ENCODE peak calls at places on chromosomes 4 and X, in five cellular contexts. T is lung, F is ovary, D is fibroblast of lung, N is Peyer's patch. I is an unnamed sample.

GRCh38 chr4:108493596-108493931 is 126.8 kb upstream of the RPL34 start:
- DNase-seq in T (no peak), F (no peak), D (no peak), N (no peak), I (no peak)

GRCh38 chr4:68176500-68176899 is 46.8 kb upstream of the TMPRSS11F start:
- DNase-seq in T (no peak), F (no peak), D (no peak), N (no peak), I (no peak)

GRCh38 chrX:9102956-9103355 is 69.0 kb upstream of the FAM9B start:
- DNase-seq in T (no peak), F (no peak), D (no peak), N (no peak), I (no peak)

GRCh38 chr4:34766935-34767859 is 1477.1 kb downstream of the ARAP2 start:
- DNase-seq in T (no peak), F (no peak), D (no peak), N (no peak), I (peak; percentile 1)

GRCh38 chrX:119398587-119398973 is 556 bp upstream of the SLC25A43 start:
- DNase-seq in T (no peak), F (no peak), D (peak; percentile 7), N (peak; percentile 57), I (no peak)

GRCh38 chrX:20144491-20144890 is 2.9 kb upstream of the EIF1AX start:
- DNase-seq in T (no peak), F (no peak), D (peak; percentile 63), N (no peak), I (peak; percentile 69)

GRCh38 chr4:80058740-80059139 is 14.3 kb downstream of the ANTXR2 start:
- DNase-seq in T (no peak), F (no peak), D (no peak), N (no peak), I (peak; percentile 27)

GRCh38 chrX:153966283-153966688 is 5.3 kb downstream of the HCFC1 start:
- DNase-seq in T (no peak), F (no peak), D (peak; percentile 69), N (no peak), I (no peak)

GRCh38 chrX:115067812-115068211 is 50.4 kb upstream of the IL13RA2 start:
- DNase-seq in T (no peak), F (no peak), D (no peak), N (no peak), I (no peak)

GRCh38 chr4:165325732-165326512 is 1.5 kb upstream of the MSMO1 start:
- DNase-seq in T (no peak), F (no peak), D (peak; percentile 95), N (peak; percentile 68), I (peak; percentile 95)

GRCh38 chr4:189304179-189304578 is 636.5 kb upstream of the FRG1 start:
- DNase-seq in T (no peak), F (no peak), D (no peak), N (no peak), I (peak; percentile 40)

GRCh38 chrX:13697440-13697839 is 8.5 kb downstream of the RAB9A start:
- DNase-seq in T (no peak), F (no peak), D (no peak), N (no peak), I (no peak)

GRCh38 chr4:30720656-30721352 is 635 bp downstream of the PCDH7 start:
- DNase-seq in T (no peak), F (peak; percentile 38), D (peak; percentile 69), N (no peak), I (no peak)

GRCh38 chrX:9465380-9466114 is 689 bp downstream of the TBL1X start:
- DNase-seq in T (no peak), F (peak; percentile 45), D (peak; percentile 10), N (peak; percentile 52), I (no peak)

GRCh38 chr4:83867221-83867620 is 331.3 kb downstream of the GPAT3 start:
- DNase-seq in T (no peak), F (no peak), D (peak; percentile 55), N (no peak), I (no peak)

GRCh38 chr4:137156054-137156453 is 376.2 kb downstream of the PCDH18 start:
- DNase-seq in T (no peak), F (no peak), D (peak; percentile 79), N (no peak), I (peak; percentile 30)

GRCh38 chr4:121472937-121473721 is 92.3 kb upstream of the QRFPR start:
- DNase-seq in T (no peak), F (no peak), D (no peak), N (no peak), I (no peak)

GRCh38 chrX:261167-261857 is 19.9 kb upstream of the PLCXD1 start:
- DNase-seq in T (no peak), F (peak; percentile 43), D (peak; percentile 46), N (peak; percentile 35), I (peak; percentile 33)

GRCh38 chr4:105196523-105197145 is 50.0 kb downstream of the TET2 start:
- DNase-seq in T (no peak), F (no peak), D (peak; percentile 16), N (no peak), I (peak; percentile 34)

GRCh38 chrX:12946838-12947544 is 27.9 kb upstream of the TMSB4X start:
- DNase-seq in T (peak; percentile 83), F (peak; percentile 52), D (peak; percentile 78), N (peak; percentile 89), I (peak; percentile 88)

GRCh38 chr4:151667666-151668065 is 93.1 kb downstream of the GATB start:
- DNase-seq in T (no peak), F (no peak), D (no peak), N (no peak), I (no peak)

GRCh38 chr4:154622598-154622997 is 10.1 kb upstream of the FGG start:
- DNase-seq in T (no peak), F (no peak), D (peak; percentile 53), N (peak; percentile 53), I (peak; percentile 51)

GRCh38 chrX:12701625-12702024 is 89.6 kb upstream of the PRPS2 start:
- DNase-seq in T (peak; percentile 46), F (peak; percentile 51), D (peak; percentile 46), N (peak; percentile 58), I (peak; percentile 72)

GRCh38 chr4:173252024-173252935 is 81.9 kb downstream of the HMGB2 start:
- DNase-seq in T (peak; percentile 33), F (no peak), D (peak; percentile 100), N (peak; percentile 81), I (peak; percentile 99)

GRCh38 chr4:140095694-140096482 is 58.1 kb downstream of the MAML3 start:
- DNase-seq in T (no peak), F (no peak), D (peak; percentile 100), N (peak; percentile 76), I (peak; percentile 95)

GRCh38 chrX:123990169-123990568 is 28.7 kb downstream of the STAG2 start:
- DNase-seq in T (no peak), F (no peak), D (no peak), N (no peak), I (no peak)

GRCh38 chr4:153318696-153319320 is 25.7 kb upstream of the MND1 start:
- DNase-seq in T (no peak), F (no peak), D (peak; percentile 27), N (no peak), I (peak; percentile 52)

GRCh38 chr4:44563496-44563895 is 87.9 kb downstream of the YIPF7 start:
- DNase-seq in T (no peak), F (no peak), D (peak; percentile 2), N (no peak), I (peak; percentile 35)

GRCh38 chrX:98380556-98380955 is 1496.8 kb downstream of the RPA4 start:
- DNase-seq in T (no peak), F (no peak), D (no peak), N (no peak), I (no peak)

GRCh38 chrX:98380106-98380505 is 1496.4 kb downstream of the RPA4 start:
- DNase-seq in T (no peak), F (no peak), D (no peak), N (no peak), I (no peak)

DNA sequence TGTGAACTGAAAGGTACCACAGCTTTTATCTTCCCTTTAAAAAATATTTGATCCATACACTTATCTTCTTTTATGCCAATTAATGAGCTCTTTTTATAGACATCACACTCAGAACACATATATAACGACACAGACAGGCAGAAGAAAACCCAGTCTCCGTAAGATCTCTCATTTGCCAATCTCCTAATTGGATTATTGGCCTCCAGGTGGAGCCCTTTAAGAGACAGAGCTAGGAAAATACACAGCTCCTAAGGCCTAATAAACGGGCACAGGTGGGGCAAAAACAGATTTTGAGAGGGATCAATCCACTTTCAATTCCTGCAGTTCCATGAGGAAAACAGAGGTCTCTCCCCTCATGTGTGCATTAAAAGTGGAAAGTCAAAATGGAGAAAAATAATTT is 1495.4 kb downstream of the RPA4 start:
- DNase-seq in T (no peak), F (no peak), D (no peak), N (no peak), I (no peak)
- H3K4me3 ChIP-seq in T (no peak overlapping the region), F (no peak overlapping the region), D (no peak overlapping the region), N (no peak overlapping the region), I (no peak overlapping the region)

GRCh38 chrX:152639426-152639825 is 1.7 kb downstream of the GABRQ start:
- DNase-seq in T (peak; percentile 18), F (no peak), D (no peak), N (no peak), I (no peak)

GRCh38 chrX:152641256-152641875 is 3.7 kb downstream of the GABRQ start:
- DNase-seq in T (peak; percentile 13), F (no peak), D (no peak), N (no peak), I (no peak)

GRCh38 chrX:152642931-152643525 is 5.3 kb downstream of the GABRQ start:
- DNase-seq in T (peak; percentile 17), F (no peak), D (no peak), N (no peak), I (no peak)

GRCh38 chrX:152640039-152640818 is 2.5 kb downstream of the GABRQ start:
- DNase-seq in T (peak; percentile 25), F (no peak), D (peak; percentile 74), N (no peak), I (peak; percentile 41)

GRCh38 chrX:152641996-152642395 is 4.3 kb downstream of the GABRQ start:
- DNase-seq in T (peak; percentile 6), F (no peak), D (no peak), N (no peak), I (peak; percentile 3)
- TF ChIP-seq CTCF in T (no peak), F (no peak), D (no peak), N (no peak), I (peak; percentile 14)

DNA sequence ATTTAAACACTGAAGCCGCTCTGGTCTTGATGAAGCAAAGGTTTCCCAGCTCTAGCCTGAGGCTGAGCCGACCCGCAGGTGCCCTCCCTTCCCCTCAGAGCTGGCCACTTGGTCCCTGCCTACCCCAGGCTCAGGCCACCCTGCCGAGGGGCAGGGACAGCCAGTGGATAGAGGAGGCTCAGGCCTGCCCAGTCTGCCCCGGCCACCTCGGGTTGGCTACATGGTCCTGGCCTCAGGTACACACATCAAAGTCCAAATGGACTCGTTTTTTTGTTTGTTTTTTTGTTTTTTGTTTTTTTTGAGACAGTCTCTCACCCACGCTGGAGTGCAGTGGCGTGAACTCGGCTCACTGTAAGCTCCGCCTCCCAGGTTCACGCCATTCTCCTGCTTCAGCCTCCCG is 23.8 kb downstream of the TACC3 start:
- DNase-seq in T (no peak), F (no peak), D (no peak), N (no peak), I (no peak)
- H3K36me3 ChIP-seq in T (peaks cover 22% of the 10 kb centered on the region), F (no peaks in the 10 kb centered on the region), D (peaks cover 18% of the 10 kb centered on the region), N (no peaks in the 10 kb centered on the region), I (no peaks in the 10 kb centered on the region)

DNA sequence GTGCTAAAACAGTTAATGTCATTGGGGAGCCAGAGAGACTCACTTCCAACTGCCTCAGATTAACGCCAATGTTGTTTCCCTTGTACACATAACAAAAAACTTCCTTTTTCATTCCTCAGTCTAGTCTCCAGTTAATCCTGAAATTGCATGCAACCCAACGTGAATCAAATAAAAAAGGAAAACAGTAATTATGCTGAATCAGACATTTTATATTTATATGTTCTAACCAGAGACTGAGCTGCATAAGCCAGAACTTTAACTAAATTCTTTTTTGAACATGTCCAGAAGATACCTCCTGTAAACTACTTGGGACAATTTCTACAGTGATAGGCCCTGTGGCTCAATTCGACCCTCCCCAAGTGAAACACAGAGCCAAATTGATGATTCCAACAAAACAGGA is 4.7 kb downstream of the GPC4 start:
- DNase-seq in T (no peak), F (no peak), D (no peak), N (no peak), I (no peak)
- H3K4me3 ChIP-seq in T (no peak overlapping the region), F (no peak overlapping the region), D (no peak overlapping the region), N (no peak overlapping the region), I (no peak overlapping the region)

I was measured in bronchial epithelial cell.